ENCODE peak calls at places on chromosomes 4 and X, in ten cellular contexts. One of them, this sample, is unnamed.
A peak's percentile ranks its signal among the peaks of the same experiment; 100 is the strongest.

GRCh38 chrX:6163761-6164160 is 64.9 kb downstream of the NLGN4X start:
- DNase-seq in cardiac muscle cell: no peak
- DNase-seq in right cardiac atrium: no peak
- DNase-seq in breast epithelium: no peak
- DNase-seq in CD4-positive, alpha-beta memory T cell: no peak
- DNase-seq in IMR-90: no peak
- DNase-seq in uterus: no peak
- DNase-seq in colonic mucosa: no peak
- DNase-seq in fibroblast of lung: no peak
- DNase-seq in CD8-positive, alpha-beta T cell: no peak
- DNase-seq in this sample: no peak

GRCh38 chrX:1673337-1673736 is 58.5 kb downstream of the ASMT start:
- DNase-seq in breast epithelium: no peak
- DNase-seq in cardiac muscle cell: peak; percentile 17
- DNase-seq in uterus: no peak
- DNase-seq in IMR-90: no peak
- DNase-seq in colonic mucosa: peak; percentile 30
- DNase-seq in CD4-positive, alpha-beta memory T cell: no peak
- DNase-seq in right cardiac atrium: no peak
- DNase-seq in CD8-positive, alpha-beta T cell: no peak
- DNase-seq in fibroblast of lung: no peak
- DNase-seq in this sample: peak; percentile 47

GRCh38 chr4:30717208-30718020 is 2.8 kb upstream of the PCDH7 start:
- DNase-seq in cardiac muscle cell: peak; percentile 72
- DNase-seq in CD4-positive, alpha-beta memory T cell: no peak
- DNase-seq in IMR-90: peak; percentile 70
- DNase-seq in CD8-positive, alpha-beta T cell: no peak
- DNase-seq in colonic mucosa: peak; percentile 37
- DNase-seq in breast epithelium: no peak
- DNase-seq in fibroblast of lung: peak; percentile 78
- DNase-seq in right cardiac atrium: peak; percentile 61
- DNase-seq in uterus: peak; percentile 39
- DNase-seq in this sample: peak; percentile 77

GRCh38 chrX:150338615-150339014 is 24.5 kb upstream of the MAMLD1 start:
- DNase-seq in uterus: no peak
- DNase-seq in cardiac muscle cell: no peak
- DNase-seq in CD4-positive, alpha-beta memory T cell: no peak
- DNase-seq in fibroblast of lung: no peak
- DNase-seq in colonic mucosa: no peak
- DNase-seq in right cardiac atrium: no peak
- DNase-seq in CD8-positive, alpha-beta T cell: no peak
- DNase-seq in breast epithelium: no peak
- DNase-seq in IMR-90: no peak
- DNase-seq in this sample: no peak

GRCh38 chr4:177016541-177017141 is 223.9 kb upstream of the VEGFC start:
- DNase-seq in fibroblast of lung: peak; percentile 14
- DNase-seq in IMR-90: peak; percentile 52
- DNase-seq in right cardiac atrium: no peak
- DNase-seq in cardiac muscle cell: no peak
- DNase-seq in colonic mucosa: no peak
- DNase-seq in breast epithelium: no peak
- DNase-seq in uterus: no peak
- DNase-seq in CD8-positive, alpha-beta T cell: no peak
- DNase-seq in CD4-positive, alpha-beta memory T cell: no peak
- DNase-seq in this sample: no peak

GRCh38 chrX:71859637-71860036 is 51.0 kb upstream of the NHSL2 start:
- DNase-seq in right cardiac atrium: no peak
- DNase-seq in fibroblast of lung: peak; percentile 41
- DNase-seq in cardiac muscle cell: peak; percentile 54
- DNase-seq in CD4-positive, alpha-beta memory T cell: no peak
- DNase-seq in IMR-90: peak; percentile 33
- DNase-seq in breast epithelium: no peak
- DNase-seq in uterus: no peak
- DNase-seq in CD8-positive, alpha-beta T cell: peak; percentile 25
- DNase-seq in colonic mucosa: no peak
- DNase-seq in this sample: no peak

GRCh38 chrX:9562851-9563250 is 98.0 kb downstream of the TBL1X start:
- DNase-seq in right cardiac atrium: no peak
- DNase-seq in fibroblast of lung: peak; percentile 87
- DNase-seq in breast epithelium: no peak
- DNase-seq in IMR-90: peak; percentile 89
- DNase-seq in uterus: no peak
- DNase-seq in cardiac muscle cell: peak; percentile 89
- DNase-seq in CD4-positive, alpha-beta memory T cell: no peak
- DNase-seq in colonic mucosa: no peak
- DNase-seq in CD8-positive, alpha-beta T cell: no peak
- DNase-seq in this sample: no peak

GRCh38 chrX:113947548-113947947 is 636.3 kb upstream of the HTR2C start:
- DNase-seq in breast epithelium: no peak
- DNase-seq in IMR-90: no peak
- DNase-seq in uterus: no peak
- DNase-seq in right cardiac atrium: no peak
- DNase-seq in colonic mucosa: no peak
- DNase-seq in fibroblast of lung: no peak
- DNase-seq in cardiac muscle cell: no peak
- DNase-seq in CD4-positive, alpha-beta memory T cell: no peak
- DNase-seq in CD8-positive, alpha-beta T cell: no peak
- DNase-seq in this sample: no peak

GRCh38 chrX:123563167-123563566 is 169.7 kb downstream of the THOC2 start:
- DNase-seq in CD8-positive, alpha-beta T cell: no peak
- DNase-seq in fibroblast of lung: no peak
- DNase-seq in breast epithelium: no peak
- DNase-seq in IMR-90: no peak
- DNase-seq in right cardiac atrium: no peak
- DNase-seq in uterus: no peak
- DNase-seq in colonic mucosa: no peak
- DNase-seq in CD4-positive, alpha-beta memory T cell: no peak
- DNase-seq in cardiac muscle cell: no peak
- DNase-seq in this sample: no peak

GRCh38 chr4:42843694-42844093 is 48.8 kb upstream of the GRXCR1 start:
- DNase-seq in cardiac muscle cell: no peak
- DNase-seq in uterus: no peak
- DNase-seq in colonic mucosa: no peak
- DNase-seq in CD8-positive, alpha-beta T cell: no peak
- DNase-seq in CD4-positive, alpha-beta memory T cell: no peak
- DNase-seq in fibroblast of lung: no peak
- DNase-seq in IMR-90: no peak
- DNase-seq in right cardiac atrium: no peak
- DNase-seq in breast epithelium: no peak
- DNase-seq in this sample: no peak

DNA sequence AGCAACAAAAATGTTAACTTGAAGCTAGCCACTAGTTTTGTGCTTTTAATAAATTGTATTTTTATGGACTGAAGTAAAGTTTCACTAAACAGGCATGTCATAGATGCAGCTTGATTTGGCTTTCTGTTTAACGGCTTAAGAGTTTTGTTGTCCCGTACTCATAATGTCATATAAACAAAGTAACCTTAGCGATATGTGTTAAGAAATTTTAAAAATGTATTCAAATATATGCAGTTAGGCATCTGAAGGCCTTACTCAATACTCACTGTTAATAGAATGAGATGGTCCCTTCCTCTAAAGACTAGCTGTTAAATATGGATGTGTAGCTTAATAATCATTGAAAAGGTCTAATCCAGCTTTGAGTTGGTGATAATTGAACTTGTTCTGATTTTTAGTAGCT is 1.0 kb upstream of the SCLT1 start:
- DNase-seq in colonic mucosa: no peak
- DNase-seq in cardiac muscle cell: no peak
- DNase-seq in uterus: no peak
- DNase-seq in CD8-positive, alpha-beta T cell: no peak
- DNase-seq in breast epithelium: no peak
- DNase-seq in CD4-positive, alpha-beta memory T cell: no peak
- DNase-seq in fibroblast of lung: no peak
- DNase-seq in right cardiac atrium: no peak
- DNase-seq in IMR-90: no peak
- DNase-seq in this sample: no peak
- H3K4me1 ChIP-seq in colonic mucosa: no peaks in the 10 kb centered on the region
- H3K4me1 ChIP-seq in cardiac muscle cell: peaks cover 8% of the 10 kb centered on the region
- H3K4me1 ChIP-seq in uterus: peaks cover 13% of the 10 kb centered on the region
- H3K4me1 ChIP-seq in CD8-positive, alpha-beta T cell: peaks cover 40% of the 10 kb centered on the region
- H3K4me1 ChIP-seq in breast epithelium: no peaks in the 10 kb centered on the region
- H3K4me1 ChIP-seq in CD4-positive, alpha-beta memory T cell: peaks cover 54% of the 10 kb centered on the region
- H3K4me1 ChIP-seq in fibroblast of lung: peaks cover 3% of the 10 kb centered on the region
- H3K4me1 ChIP-seq in right cardiac atrium: peaks cover 3% of the 10 kb centered on the region
- H3K4me1 ChIP-seq in IMR-90: no peaks in the 10 kb centered on the region
- H3K4me1 ChIP-seq in this sample: peaks cover 17% of the 10 kb centered on the region

GRCh38 chrX:69263421-69263820 is 98.2 kb upstream of the PJA1 start:
- DNase-seq in CD4-positive, alpha-beta memory T cell: no peak
- DNase-seq in CD8-positive, alpha-beta T cell: no peak
- DNase-seq in IMR-90: no peak
- DNase-seq in fibroblast of lung: no peak
- DNase-seq in colonic mucosa: no peak
- DNase-seq in uterus: no peak
- DNase-seq in breast epithelium: no peak
- DNase-seq in right cardiac atrium: no peak
- DNase-seq in cardiac muscle cell: no peak
- DNase-seq in this sample: no peak

GRCh38 chrX:69257504-69258127 is 92.4 kb upstream of the PJA1 start:
- DNase-seq in cardiac muscle cell: no peak
- DNase-seq in breast epithelium: no peak
- DNase-seq in right cardiac atrium: peak; percentile 31
- DNase-seq in CD8-positive, alpha-beta T cell: no peak
- DNase-seq in colonic mucosa: no peak
- DNase-seq in uterus: no peak
- DNase-seq in CD4-positive, alpha-beta memory T cell: no peak
- DNase-seq in fibroblast of lung: no peak
- DNase-seq in IMR-90: no peak
- DNase-seq in this sample: no peak

GRCh38 chrX:69262036-69262905 is 97.0 kb upstream of the PJA1 start:
- DNase-seq in breast epithelium: no peak
- DNase-seq in fibroblast of lung: peak; percentile 67
- DNase-seq in CD4-positive, alpha-beta memory T cell: no peak
- DNase-seq in IMR-90: peak; percentile 10
- DNase-seq in CD8-positive, alpha-beta T cell: no peak
- DNase-seq in uterus: peak; percentile 23
- DNase-seq in colonic mucosa: no peak
- DNase-seq in cardiac muscle cell: peak; percentile 91
- DNase-seq in right cardiac atrium: peak; percentile 36
- DNase-seq in this sample: no peak

GRCh38 chrX:69253821-69254220 is 88.6 kb upstream of the PJA1 start:
- DNase-seq in colonic mucosa: no peak
- DNase-seq in cardiac muscle cell: no peak
- DNase-seq in CD4-positive, alpha-beta memory T cell: no peak
- DNase-seq in IMR-90: no peak
- DNase-seq in fibroblast of lung: no peak
- DNase-seq in uterus: no peak
- DNase-seq in breast epithelium: no peak
- DNase-seq in right cardiac atrium: no peak
- DNase-seq in CD8-positive, alpha-beta T cell: no peak
- DNase-seq in this sample: no peak

DNA sequence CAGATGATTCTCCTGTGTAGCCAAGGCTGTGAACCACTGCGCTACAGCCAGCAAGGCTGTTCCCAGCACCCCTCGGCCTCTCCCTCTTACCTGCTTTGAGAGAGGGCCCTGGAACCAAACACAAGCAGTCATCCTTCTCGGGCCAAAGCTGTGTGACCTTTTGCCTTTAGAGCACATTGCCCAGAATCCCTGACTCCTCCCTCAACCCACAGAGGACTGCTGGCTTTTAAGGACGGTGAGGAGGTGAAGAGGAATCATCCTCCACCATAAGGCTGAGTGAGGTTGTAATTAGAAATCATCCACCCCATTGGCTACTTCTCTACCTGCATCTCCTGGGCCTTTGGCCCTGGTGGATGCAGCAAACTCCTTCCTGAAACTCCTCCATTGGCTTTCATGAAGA is 93.6 kb upstream of the PJA1 start:
- DNase-seq in right cardiac atrium: no peak
- DNase-seq in fibroblast of lung: no peak
- DNase-seq in IMR-90: no peak
- DNase-seq in CD4-positive, alpha-beta memory T cell: no peak
- DNase-seq in uterus: no peak
- DNase-seq in CD8-positive, alpha-beta T cell: no peak
- DNase-seq in colonic mucosa: no peak
- DNase-seq in breast epithelium: no peak
- DNase-seq in cardiac muscle cell: no peak
- DNase-seq in this sample: no peak
- H3K27me3 ChIP-seq in right cardiac atrium: no peaks in the 10 kb centered on the region
- H3K27me3 ChIP-seq in fibroblast of lung: no peaks in the 10 kb centered on the region
- H3K27me3 ChIP-seq in IMR-90: peaks cover 62% of the 10 kb centered on the region
- H3K27me3 ChIP-seq in CD4-positive, alpha-beta memory T cell: no peaks in the 10 kb centered on the region
- H3K27me3 ChIP-seq in uterus: no peaks in the 10 kb centered on the region
- H3K27me3 ChIP-seq in CD8-positive, alpha-beta T cell: no peaks in the 10 kb centered on the region
- H3K27me3 ChIP-seq in colonic mucosa: no peaks in the 10 kb centered on the region
- H3K27me3 ChIP-seq in breast epithelium: peaks cover 73% of the 10 kb centered on the region
- H3K27me3 ChIP-seq in cardiac muscle cell: peaks cover 11% of the 10 kb centered on the region
- H3K27me3 ChIP-seq in this sample: no peaks in the 10 kb centered on the region

GRCh38 chrX:53715336-53715924 is 28.9 kb upstream of the HUWE1 start:
- DNase-seq in uterus: no peak
- DNase-seq in right cardiac atrium: no peak
- DNase-seq in CD8-positive, alpha-beta T cell: no peak
- DNase-seq in cardiac muscle cell: no peak
- DNase-seq in fibroblast of lung: no peak
- DNase-seq in colonic mucosa: no peak
- DNase-seq in IMR-90: no peak
- DNase-seq in CD4-positive, alpha-beta memory T cell: no peak
- DNase-seq in breast epithelium: no peak
- DNase-seq in this sample: no peak

GRCh38 chrX:53716328-53717088 is 30.0 kb upstream of the HUWE1 start:
- DNase-seq in right cardiac atrium: no peak
- DNase-seq in breast epithelium: no peak
- DNase-seq in cardiac muscle cell: peak; percentile 28
- DNase-seq in fibroblast of lung: peak; percentile 32
- DNase-seq in IMR-90: peak; percentile 48
- DNase-seq in colonic mucosa: no peak
- DNase-seq in CD8-positive, alpha-beta T cell: peak; percentile 53
- DNase-seq in uterus: no peak
- DNase-seq in CD4-positive, alpha-beta memory T cell: peak; percentile 80
- DNase-seq in this sample: no peak

GRCh38 chrX:53711446-53711845 is 24.9 kb upstream of the HUWE1 start:
- DNase-seq in breast epithelium: no peak
- DNase-seq in right cardiac atrium: no peak
- DNase-seq in CD4-positive, alpha-beta memory T cell: no peak
- DNase-seq in IMR-90: no peak
- DNase-seq in cardiac muscle cell: no peak
- DNase-seq in colonic mucosa: no peak
- DNase-seq in fibroblast of lung: no peak
- DNase-seq in uterus: no peak
- DNase-seq in CD8-positive, alpha-beta T cell: no peak
- DNase-seq in this sample: no peak

GRCh38 chrX:53714580-53715335 is 28.2 kb upstream of the HUWE1 start:
- DNase-seq in colonic mucosa: no peak
- DNase-seq in IMR-90: peak; percentile 57
- DNase-seq in uterus: no peak
- DNase-seq in right cardiac atrium: no peak
- DNase-seq in CD8-positive, alpha-beta T cell: peak; percentile 67
- DNase-seq in breast epithelium: peak; percentile 52
- DNase-seq in CD4-positive, alpha-beta memory T cell: peak; percentile 84
- DNase-seq in fibroblast of lung: peak; percentile 37
- DNase-seq in cardiac muscle cell: peak; percentile 36
- DNase-seq in this sample: no peak

GRCh38 chrX:53713987-53714579 is 27.6 kb upstream of the HUWE1 start:
- DNase-seq in CD8-positive, alpha-beta T cell: no peak
- DNase-seq in right cardiac atrium: no peak
- DNase-seq in colonic mucosa: no peak
- DNase-seq in fibroblast of lung: peak; percentile 4
- DNase-seq in cardiac muscle cell: no peak
- DNase-seq in CD4-positive, alpha-beta memory T cell: peak; percentile 60
- DNase-seq in IMR-90: peak; percentile 4
- DNase-seq in breast epithelium: no peak
- DNase-seq in uterus: no peak
- DNase-seq in this sample: no peak
- H3K27ac ChIP-seq in CD8-positive, alpha-beta T cell: peak overlapping the region; percentile 54
- H3K27ac ChIP-seq in right cardiac atrium: no peak overlapping the region
- H3K27ac ChIP-seq in colonic mucosa: no peak overlapping the region
- H3K27ac ChIP-seq in fibroblast of lung: no peak overlapping the region
- H3K27ac ChIP-seq in cardiac muscle cell: no peak overlapping the region
- H3K27ac ChIP-seq in CD4-positive, alpha-beta memory T cell: peak overlapping the region; percentile 81
- H3K27ac ChIP-seq in IMR-90: no peak overlapping the region
- H3K27ac ChIP-seq in breast epithelium: no peak overlapping the region
- H3K27ac ChIP-seq in uterus: no peak overlapping the region
- H3K27ac ChIP-seq in this sample: peak overlapping the region; percentile 87

GRCh38 chr4:10097906-10098769 is 18.5 kb downstream of the WDR1 start:
- DNase-seq in right cardiac atrium: no peak
- DNase-seq in CD4-positive, alpha-beta memory T cell: peak; percentile 12
- DNase-seq in colonic mucosa: no peak
- DNase-seq in fibroblast of lung: no peak
- DNase-seq in uterus: no peak
- DNase-seq in breast epithelium: no peak
- DNase-seq in IMR-90: no peak
- DNase-seq in CD8-positive, alpha-beta T cell: no peak
- DNase-seq in cardiac muscle cell: no peak
- DNase-seq in this sample: no peak
- H3K4me1 ChIP-seq in right cardiac atrium: peaks cover 53% of the 10 kb centered on the region
- H3K4me1 ChIP-seq in CD4-positive, alpha-beta memory T cell: peaks cover 100% of the 10 kb centered on the region
- H3K4me1 ChIP-seq in colonic mucosa: peaks cover 11% of the 10 kb centered on the region
- H3K4me1 ChIP-seq in fibroblast of lung: peaks cover 62% of the 10 kb centered on the region
- H3K4me1 ChIP-seq in uterus: peaks cover 15% of the 10 kb centered on the region
- H3K4me1 ChIP-seq in breast epithelium: peaks cover 9% of the 10 kb centered on the region
- H3K4me1 ChIP-seq in IMR-90: peaks cover 63% of the 10 kb centered on the region
- H3K4me1 ChIP-seq in CD8-positive, alpha-beta T cell: peaks cover 97% of the 10 kb centered on the region
- H3K4me1 ChIP-seq in cardiac muscle cell: peaks cover 67% of the 10 kb centered on the region
- H3K4me1 ChIP-seq in this sample: peaks cover 88% of the 10 kb centered on the region